ENCODE peak calls at places on chromosome 3, in four cellular contexts. Z is NT2/D1; K is skeletal muscle cell; N is CD4-positive, alpha-beta memory T cell. M is an unnamed sample.

GRCh38 chr3:133927543-133928066 is 31.9 kb upstream of the RAB6B start:
- DNase-seq in Z (no peak), K (no peak), N (peak; percentile 75), M (no peak)

GRCh38 chr3:195757371-195757770 is 36.6 kb downstream of the MUC20 start:
- DNase-seq in Z (no peak), K (no peak), N (no peak), M (no peak)

GRCh38 chr3:174216948-174217718 is 642.0 kb upstream of the NAALADL2 start:
- DNase-seq in Z (no peak), K (no peak), N (no peak), M (peak; percentile 84)

GRCh38 chr3:184765047-184765729 is 46.8 kb upstream of the VPS8 start:
- DNase-seq in Z (no peak), K (no peak), N (no peak), M (no peak)

GRCh38 chr3:66400381-66401156 is 100.3 kb downstream of the LRIG1 start:
- DNase-seq in Z (no peak), K (no peak), N (no peak), M (no peak)

GRCh38 chr3:55454611-55455010 is 32.5 kb downstream of the WNT5A start:
- DNase-seq in Z (no peak), K (no peak), N (no peak), M (no peak)

GRCh38 chr3:129577356-129577755 is 29.1 kb downstream of the PLXND1 start:
- DNase-seq in Z (no peak), K (no peak), N (no peak), M (no peak)

GRCh38 chr3:38960953-38961622 is 90.7 kb downstream of the SCN11A start:
- DNase-seq in Z (peak; percentile 59), K (no peak), N (peak; percentile 8), M (peak; percentile 50)

GRCh38 chr3:114005406-114005987 is 50.8 kb downstream of the CCDC191 start:
- DNase-seq in Z (no peak), K (no peak), N (no peak), M (no peak)

GRCh38 chr3:186109897-186110803 is 1.3 kb upstream of the ETV5 start:
- DNase-seq in Z (no peak), K (no peak), N (no peak), M (no peak)

GRCh38 chr3:142180761-142181362 is 31.5 kb upstream of the TFDP2 start:
- DNase-seq in Z (peak; percentile 28), K (no peak), N (peak; percentile 28), M (no peak)

GRCh38 chr3:123620338-123620737 is 35.5 kb upstream of the HACD2 start:
- DNase-seq in Z (no peak), K (no peak), N (no peak), M (no peak)

GRCh38 chr3:16183601-16184270 is 9.3 kb downstream of the GALNT15 start:
- DNase-seq in Z (no peak), K (peak; percentile 82), N (no peak), M (no peak)

GRCh38 chr3:73592154-73592877 is 32.4 kb downstream of the PDZRN3 start:
- DNase-seq in Z (no peak), K (no peak), N (no peak), M (no peak)

GRCh38 chr3:58299839-58300516 is 6.1 kb upstream of the RPP14 start:
- DNase-seq in Z (no peak), K (peak; percentile 26), N (no peak), M (no peak)

GRCh38 chr3:127674793-127675189 is 2.0 kb downstream of the ABTB1 start:
- DNase-seq in Z (no peak), K (no peak), N (no peak), M (no peak)

GRCh38 chr3:161274691-161275298 is 53.7 kb downstream of the NMD3 start:
- DNase-seq in Z (peak; percentile 61), K (no peak), N (peak; percentile 55), M (peak; percentile 57)

GRCh38 chr3:188230962-188231361 is 77.0 kb downstream of the LPP start:
- DNase-seq in Z (no peak), K (no peak), N (no peak), M (no peak)

GRCh38 chr3:32109256-32109655 is 2.8 kb downstream of the GPD1L start:
- DNase-seq in Z (no peak), K (peak; percentile 78), N (no peak), M (no peak)

GRCh38 chr3:45617430-45618080 is 23.0 kb downstream of the LIMD1 start:
- DNase-seq in Z (no peak), K (no peak), N (no peak), M (no peak)

GRCh38 chr3:32451049-32451659 is 51.5 kb downstream of the CMTM6 start:
- DNase-seq in Z (no peak), K (no peak), N (no peak), M (no peak)

GRCh38 chr3:134406331-134407246 is 32.3 kb upstream of the AMOTL2 start:
- DNase-seq in Z (peak; percentile 75), K (no peak), N (no peak), M (no peak)

GRCh38 chr3:30643763-30644462 is 37.5 kb downstream of the TGFBR2 start:
- DNase-seq in Z (no peak), K (no peak), N (peak; percentile 69), M (peak; percentile 81)

GRCh38 chr3:54600441-54601204 is 327.2 kb downstream of the LRTM1 start:
- DNase-seq in Z (no peak), K (no peak), N (no peak), M (no peak)

GRCh38 chr3:123642182-123642956 is 57.5 kb upstream of the HACD2 start:
- DNase-seq in Z (peak; percentile 85), K (peak; percentile 67), N (peak; percentile 15), M (peak; percentile 65)

GRCh38 chr3:188146219-188146618 is 7.7 kb upstream of the LPP start:
- DNase-seq in Z (no peak), K (no peak), N (no peak), M (no peak)

GRCh38 chr3:99716463-99716995 is 78.1 kb downstream of the COL8A1 start:
- DNase-seq in Z (peak; percentile 30), K (no peak), N (no peak), M (no peak)

GRCh38 chr3:177481329-177481728 is 284.0 kb upstream of the TBL1XR1 start:
- DNase-seq in Z (no peak), K (no peak), N (no peak), M (no peak)

GRCh38 chr3:149384911-149385321 is 7.5 kb upstream of the TM4SF1 start:
- DNase-seq in Z (no peak), K (peak; percentile 56), N (no peak), M (no peak)

GRCh38 chr3:140904521-140904920 is 37.1 kb upstream of the SLC25A36 start:
- DNase-seq in Z (no peak), K (no peak), N (no peak), M (no peak)

GRCh38 chr3:31945738-31946052 is 35.4 kb downstream of the OSBPL10 start:
- DNase-seq in Z (no peak), K (peak; percentile 56), N (no peak), M (no peak)

GRCh38 chr3:10205461-10206165 is 40.9 kb downstream of the IRAK2 start:
- DNase-seq in Z (no peak), K (peak; percentile 76), N (no peak), M (no peak)

DNA sequence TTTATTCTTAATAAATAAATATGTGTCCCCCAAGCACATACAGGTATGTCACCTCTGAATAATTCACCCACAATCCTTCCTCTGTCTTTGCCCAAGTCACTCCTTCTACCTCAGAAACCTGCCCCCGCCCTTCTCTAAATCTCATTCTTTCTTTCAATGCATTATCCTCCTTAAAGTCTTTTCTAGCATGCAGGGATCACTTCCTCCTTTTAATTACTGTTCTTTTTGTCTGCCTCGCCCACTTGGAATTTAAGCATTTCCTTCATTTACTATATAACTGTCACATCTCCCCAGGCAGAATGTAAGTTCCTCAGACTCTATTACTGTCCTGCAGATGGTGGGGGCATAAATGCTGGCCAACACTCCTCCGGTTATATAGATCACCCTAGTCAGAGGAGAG is 7.8 kb downstream of the CCDC80 start:
- DNase-seq in Z (no peak), K (no peak), N (no peak), M (no peak)
- H3K4me3 ChIP-seq in Z (no peak overlapping the region), K (peak overlapping the region; percentile 74), N (no peak overlapping the region), M (no peak overlapping the region)

GRCh38 chr3:178714971-178715832 is 179.0 kb downstream of the KCNMB2 start:
- DNase-seq in Z (no peak), K (peak; percentile 26), N (no peak), M (no peak)
- H3K4me3 ChIP-seq in Z (no peak overlapping the region), K (no peak overlapping the region), N (no peak overlapping the region), M (no peak overlapping the region)

DNA sequence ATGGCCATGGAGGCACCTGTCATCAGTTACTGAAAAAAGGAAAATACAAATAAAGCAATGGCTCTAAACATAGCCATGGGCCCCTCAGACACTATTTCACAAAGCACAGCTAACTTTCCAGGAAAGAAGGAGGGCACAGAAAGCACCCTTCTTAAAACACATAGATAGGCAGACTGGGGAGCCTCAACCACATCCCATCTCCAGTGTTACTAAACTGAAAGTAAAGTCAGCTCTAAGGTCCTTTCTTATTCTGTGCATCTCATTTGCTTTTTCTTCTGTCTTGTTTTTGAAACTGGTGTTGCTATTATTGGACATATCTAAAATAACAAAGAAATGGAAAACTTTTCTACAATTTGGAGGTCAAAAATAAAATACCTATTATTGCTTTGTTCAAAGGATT is 48.2 kb upstream of the STAC start:
- DNase-seq in Z (no peak), K (no peak), N (no peak), M (peak; percentile 2)
- H3K4me3 ChIP-seq in Z (no peak overlapping the region), K (no peak overlapping the region), N (no peak overlapping the region), M (no peak overlapping the region)

DNA sequence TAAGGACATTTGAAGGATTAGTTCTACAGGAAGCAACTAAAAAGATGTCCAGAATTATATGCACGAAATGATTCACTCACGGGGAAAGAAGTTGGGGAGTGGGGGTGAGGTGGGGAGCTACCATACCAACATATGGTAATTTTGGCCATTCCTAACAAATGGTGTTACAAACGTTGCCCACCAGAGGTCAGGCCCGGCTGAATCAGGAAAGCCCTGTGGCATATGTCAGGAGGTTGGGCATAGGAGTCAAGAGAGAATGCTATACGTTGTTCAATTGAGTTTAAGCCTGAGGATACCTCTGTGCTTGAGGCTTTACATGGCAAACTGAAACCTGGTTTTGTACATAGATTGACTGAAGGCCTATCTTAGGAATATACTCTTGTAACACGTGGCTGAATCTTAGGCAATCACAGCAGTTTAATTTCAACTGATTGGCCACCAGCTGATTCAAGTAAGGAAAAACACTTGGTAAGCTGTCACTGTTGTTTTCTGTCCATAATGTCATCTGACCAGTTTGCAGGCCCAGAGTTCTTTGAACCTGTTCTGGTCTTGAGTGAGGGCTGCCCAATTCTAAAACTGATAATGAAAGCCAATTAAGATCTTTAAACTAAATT is 23.4 kb upstream of the SLC2A2 start:
- DNase-seq in Z (peak; percentile 39), K (no peak), N (peak; percentile 37), M (peak; percentile 31)
- H3K4me3 ChIP-seq in Z (no peak overlapping the region), K (no peak overlapping the region), N (no peak overlapping the region), M (no peak overlapping the region)

GRCh38 chr3:25430942-25431570 is 3.0 kb downstream of the RARB start:
- DNase-seq in Z (no peak), K (no peak), N (no peak), M (no peak)

GRCh38 chr3:25433868-25434267 is 5.8 kb downstream of the RARB start:
- DNase-seq in Z (no peak), K (no peak), N (no peak), M (no peak)

GRCh38 chr3:25429960-25430941 is 2.2 kb downstream of the RARB start:
- DNase-seq in Z (no peak), K (no peak), N (no peak), M (no peak)

GRCh38 chr3:25432191-25432720 is 4.2 kb downstream of the RARB start:
- DNase-seq in Z (no peak), K (no peak), N (no peak), M (no peak)

GRCh38 chr3:25433106-25433505 is 5.0 kb downstream of the RARB start:
- DNase-seq in Z (no peak), K (no peak), N (no peak), M (no peak)
- H3K4me3 ChIP-seq in Z (no peak overlapping the region), K (no peak overlapping the region), N (no peak overlapping the region), M (no peak overlapping the region)